ENCODE peak calls at places on chromosome 5, in four cellular contexts. One of them, this sample, is unnamed.

GRCh38 chr5:125042243-125042887 is 295.9 kb upstream of the ZNF608 start:
- DNase-seq in hypothalamus: no peak
- DNase-seq in activated CD4-positive, CD25-positive, alpha-beta regulatory T cell: no peak
- DNase-seq in stimulated activated CD8-positive, alpha-beta memory T cell treated with anti-CD3 and anti-CD28 coated beads, Interleukin-12 subunit alpha, Interleukin-12 subunit beta, amount 100 ng/mL, for 1 hour: no peak
- DNase-seq in this sample: no peak

GRCh38 chr5:166992874-166993722 is 1298.3 kb upstream of the WWC1 start:
- DNase-seq in stimulated activated CD8-positive, alpha-beta memory T cell treated with anti-CD3 and anti-CD28 coated beads, Interleukin-12 subunit alpha, Interleukin-12 subunit beta, amount 100 ng/mL, for 1 hour: no peak
- DNase-seq in activated CD4-positive, CD25-positive, alpha-beta regulatory T cell: no peak
- DNase-seq in hypothalamus: no peak
- DNase-seq in this sample: no peak

GRCh38 chr5:118557103-118557805 is 431.1 kb downstream of the DTWD2 start:
- DNase-seq in stimulated activated CD8-positive, alpha-beta memory T cell treated with anti-CD3 and anti-CD28 coated beads, Interleukin-12 subunit alpha, Interleukin-12 subunit beta, amount 100 ng/mL, for 1 hour: no peak
- DNase-seq in hypothalamus: no peak
- DNase-seq in activated CD4-positive, CD25-positive, alpha-beta regulatory T cell: no peak
- DNase-seq in this sample: no peak

GRCh38 chr5:108523360-108523759 is 141.5 kb upstream of the FBXL17 start:
- DNase-seq in activated CD4-positive, CD25-positive, alpha-beta regulatory T cell: no peak
- DNase-seq in hypothalamus: no peak
- DNase-seq in stimulated activated CD8-positive, alpha-beta memory T cell treated with anti-CD3 and anti-CD28 coated beads, Interleukin-12 subunit alpha, Interleukin-12 subunit beta, amount 100 ng/mL, for 1 hour: no peak
- DNase-seq in this sample: no peak

GRCh38 chr5:174514983-174515394 is 209.4 kb upstream of the MSX2 start:
- DNase-seq in activated CD4-positive, CD25-positive, alpha-beta regulatory T cell: no peak
- DNase-seq in stimulated activated CD8-positive, alpha-beta memory T cell treated with anti-CD3 and anti-CD28 coated beads, Interleukin-12 subunit alpha, Interleukin-12 subunit beta, amount 100 ng/mL, for 1 hour: no peak
- DNase-seq in hypothalamus: peak
- DNase-seq in this sample: no peak

GRCh38 chr5:100901851-100902341 is 1.2 kb downstream of the ST8SIA4 start:
- DNase-seq in stimulated activated CD8-positive, alpha-beta memory T cell treated with anti-CD3 and anti-CD28 coated beads, Interleukin-12 subunit alpha, Interleukin-12 subunit beta, amount 100 ng/mL, for 1 hour: peak
- DNase-seq in activated CD4-positive, CD25-positive, alpha-beta regulatory T cell: no peak
- DNase-seq in hypothalamus: peak
- DNase-seq in this sample: no peak

GRCh38 chr5:168984135-168984675 is 316.7 kb downstream of the SLIT3 start:
- DNase-seq in hypothalamus: no peak
- DNase-seq in stimulated activated CD8-positive, alpha-beta memory T cell treated with anti-CD3 and anti-CD28 coated beads, Interleukin-12 subunit alpha, Interleukin-12 subunit beta, amount 100 ng/mL, for 1 hour: no peak
- DNase-seq in activated CD4-positive, CD25-positive, alpha-beta regulatory T cell: no peak
- DNase-seq in this sample: no peak

GRCh38 chr5:6632324-6632930 is 417 bp downstream of the NSUN2 start:
- DNase-seq in hypothalamus: no peak
- DNase-seq in stimulated activated CD8-positive, alpha-beta memory T cell treated with anti-CD3 and anti-CD28 coated beads, Interleukin-12 subunit alpha, Interleukin-12 subunit beta, amount 100 ng/mL, for 1 hour: peak
- DNase-seq in activated CD4-positive, CD25-positive, alpha-beta regulatory T cell: no peak
- DNase-seq in this sample: no peak

GRCh38 chr5:163033656-163034055 is 403.7 kb upstream of the CCNG1 start:
- DNase-seq in activated CD4-positive, CD25-positive, alpha-beta regulatory T cell: no peak
- DNase-seq in hypothalamus: no peak
- DNase-seq in stimulated activated CD8-positive, alpha-beta memory T cell treated with anti-CD3 and anti-CD28 coated beads, Interleukin-12 subunit alpha, Interleukin-12 subunit beta, amount 100 ng/mL, for 1 hour: no peak
- DNase-seq in this sample: no peak

GRCh38 chr5:8522635-8523034 is 653.7 kb downstream of the MTRR start:
- DNase-seq in hypothalamus: no peak
- DNase-seq in stimulated activated CD8-positive, alpha-beta memory T cell treated with anti-CD3 and anti-CD28 coated beads, Interleukin-12 subunit alpha, Interleukin-12 subunit beta, amount 100 ng/mL, for 1 hour: no peak
- DNase-seq in activated CD4-positive, CD25-positive, alpha-beta regulatory T cell: no peak
- DNase-seq in this sample: no peak

GRCh38 chr5:54259090-54259489 is 51.3 kb downstream of the ARL15 start:
- DNase-seq in activated CD4-positive, CD25-positive, alpha-beta regulatory T cell: no peak
- DNase-seq in stimulated activated CD8-positive, alpha-beta memory T cell treated with anti-CD3 and anti-CD28 coated beads, Interleukin-12 subunit alpha, Interleukin-12 subunit beta, amount 100 ng/mL, for 1 hour: no peak
- DNase-seq in hypothalamus: no peak
- DNase-seq in this sample: no peak

GRCh38 chr5:132458226-132458560 is 32.4 kb downstream of the IRF1 start:
- DNase-seq in hypothalamus: no peak
- DNase-seq in activated CD4-positive, CD25-positive, alpha-beta regulatory T cell: no peak
- DNase-seq in stimulated activated CD8-positive, alpha-beta memory T cell treated with anti-CD3 and anti-CD28 coated beads, Interleukin-12 subunit alpha, Interleukin-12 subunit beta, amount 100 ng/mL, for 1 hour: no peak
- DNase-seq in this sample: no peak

GRCh38 chr5:115472601-115473000 is 72.0 kb downstream of the FEM1C start:
- DNase-seq in activated CD4-positive, CD25-positive, alpha-beta regulatory T cell: no peak
- DNase-seq in stimulated activated CD8-positive, alpha-beta memory T cell treated with anti-CD3 and anti-CD28 coated beads, Interleukin-12 subunit alpha, Interleukin-12 subunit beta, amount 100 ng/mL, for 1 hour: no peak
- DNase-seq in hypothalamus: no peak
- DNase-seq in this sample: no peak

GRCh38 chr5:74643160-74643562 is 2.6 kb upstream of the ENC1 start:
- DNase-seq in activated CD4-positive, CD25-positive, alpha-beta regulatory T cell: no peak
- DNase-seq in stimulated activated CD8-positive, alpha-beta memory T cell treated with anti-CD3 and anti-CD28 coated beads, Interleukin-12 subunit alpha, Interleukin-12 subunit beta, amount 100 ng/mL, for 1 hour: no peak
- DNase-seq in hypothalamus: no peak
- DNase-seq in this sample: no peak

GRCh38 chr5:32444946-32445758 is 612 bp upstream of the ZFR start:
- DNase-seq in stimulated activated CD8-positive, alpha-beta memory T cell treated with anti-CD3 and anti-CD28 coated beads, Interleukin-12 subunit alpha, Interleukin-12 subunit beta, amount 100 ng/mL, for 1 hour: no peak
- DNase-seq in hypothalamus: no peak
- DNase-seq in activated CD4-positive, CD25-positive, alpha-beta regulatory T cell: no peak
- DNase-seq in this sample: peak

GRCh38 chr5:65013141-65013540 is 244.4 kb downstream of the CWC27 start:
- DNase-seq in stimulated activated CD8-positive, alpha-beta memory T cell treated with anti-CD3 and anti-CD28 coated beads, Interleukin-12 subunit alpha, Interleukin-12 subunit beta, amount 100 ng/mL, for 1 hour: no peak
- DNase-seq in hypothalamus: no peak
- DNase-seq in activated CD4-positive, CD25-positive, alpha-beta regulatory T cell: no peak
- DNase-seq in this sample: no peak

GRCh38 chr5:168023190-168023589 is 268.3 kb upstream of the WWC1 start:
- DNase-seq in activated CD4-positive, CD25-positive, alpha-beta regulatory T cell: no peak
- DNase-seq in hypothalamus: peak
- DNase-seq in stimulated activated CD8-positive, alpha-beta memory T cell treated with anti-CD3 and anti-CD28 coated beads, Interleukin-12 subunit alpha, Interleukin-12 subunit beta, amount 100 ng/mL, for 1 hour: no peak
- DNase-seq in this sample: peak

GRCh38 chr5:119370521-119370920 is 14.7 kb downstream of the TNFAIP8 start:
- DNase-seq in stimulated activated CD8-positive, alpha-beta memory T cell treated with anti-CD3 and anti-CD28 coated beads, Interleukin-12 subunit alpha, Interleukin-12 subunit beta, amount 100 ng/mL, for 1 hour: no peak
- DNase-seq in activated CD4-positive, CD25-positive, alpha-beta regulatory T cell: no peak
- DNase-seq in hypothalamus: no peak
- DNase-seq in this sample: no peak

GRCh38 chr5:83714780-83715179 is 5.9 kb downstream of the HAPLN1 start:
- DNase-seq in stimulated activated CD8-positive, alpha-beta memory T cell treated with anti-CD3 and anti-CD28 coated beads, Interleukin-12 subunit alpha, Interleukin-12 subunit beta, amount 100 ng/mL, for 1 hour: no peak
- DNase-seq in activated CD4-positive, CD25-positive, alpha-beta regulatory T cell: no peak
- DNase-seq in hypothalamus: no peak
- DNase-seq in this sample: no peak

GRCh38 chr5:146107901-146108300 is 2.5 kb upstream of the PLAC8L1 start:
- DNase-seq in stimulated activated CD8-positive, alpha-beta memory T cell treated with anti-CD3 and anti-CD28 coated beads, Interleukin-12 subunit alpha, Interleukin-12 subunit beta, amount 100 ng/mL, for 1 hour: no peak
- DNase-seq in hypothalamus: no peak
- DNase-seq in activated CD4-positive, CD25-positive, alpha-beta regulatory T cell: no peak
- DNase-seq in this sample: no peak

GRCh38 chr5:150144211-150144801 is 11.3 kb downstream of the PDGFRB start:
- DNase-seq in hypothalamus: no peak
- DNase-seq in stimulated activated CD8-positive, alpha-beta memory T cell treated with anti-CD3 and anti-CD28 coated beads, Interleukin-12 subunit alpha, Interleukin-12 subunit beta, amount 100 ng/mL, for 1 hour: no peak
- DNase-seq in activated CD4-positive, CD25-positive, alpha-beta regulatory T cell: no peak
- DNase-seq in this sample: peak

GRCh38 chr5:111748304-111748763 is 8.7 kb downstream of the NREP start:
- DNase-seq in stimulated activated CD8-positive, alpha-beta memory T cell treated with anti-CD3 and anti-CD28 coated beads, Interleukin-12 subunit alpha, Interleukin-12 subunit beta, amount 100 ng/mL, for 1 hour: no peak
- DNase-seq in hypothalamus: no peak
- DNase-seq in activated CD4-positive, CD25-positive, alpha-beta regulatory T cell: no peak
- DNase-seq in this sample: no peak

GRCh38 chr5:145925353-145925752 is 11.0 kb upstream of the SH3RF2 start:
- DNase-seq in stimulated activated CD8-positive, alpha-beta memory T cell treated with anti-CD3 and anti-CD28 coated beads, Interleukin-12 subunit alpha, Interleukin-12 subunit beta, amount 100 ng/mL, for 1 hour: no peak
- DNase-seq in activated CD4-positive, CD25-positive, alpha-beta regulatory T cell: no peak
- DNase-seq in hypothalamus: no peak
- DNase-seq in this sample: no peak

GRCh38 chr5:138178516-138179276 is at the start of the genes BRD8 and KIF20A:
- DNase-seq in stimulated activated CD8-positive, alpha-beta memory T cell treated with anti-CD3 and anti-CD28 coated beads, Interleukin-12 subunit alpha, Interleukin-12 subunit beta, amount 100 ng/mL, for 1 hour: peak
- DNase-seq in hypothalamus: peak
- DNase-seq in activated CD4-positive, CD25-positive, alpha-beta regulatory T cell: peak
- DNase-seq in this sample: peak

GRCh38 chr5:169554251-169554650 is 29.3 kb upstream of the SPDL1 start:
- DNase-seq in stimulated activated CD8-positive, alpha-beta memory T cell treated with anti-CD3 and anti-CD28 coated beads, Interleukin-12 subunit alpha, Interleukin-12 subunit beta, amount 100 ng/mL, for 1 hour: no peak
- DNase-seq in hypothalamus: no peak
- DNase-seq in activated CD4-positive, CD25-positive, alpha-beta regulatory T cell: no peak
- DNase-seq in this sample: no peak

GRCh38 chr5:137366526-137366925 is 132.6 kb downstream of the SPOCK1 start:
- DNase-seq in hypothalamus: no peak
- DNase-seq in activated CD4-positive, CD25-positive, alpha-beta regulatory T cell: no peak
- DNase-seq in stimulated activated CD8-positive, alpha-beta memory T cell treated with anti-CD3 and anti-CD28 coated beads, Interleukin-12 subunit alpha, Interleukin-12 subunit beta, amount 100 ng/mL, for 1 hour: no peak
- DNase-seq in this sample: no peak

GRCh38 chr5:761854-762685 is 22.5 kb downstream of the ZDHHC11B start:
- DNase-seq in stimulated activated CD8-positive, alpha-beta memory T cell treated with anti-CD3 and anti-CD28 coated beads, Interleukin-12 subunit alpha, Interleukin-12 subunit beta, amount 100 ng/mL, for 1 hour: no peak
- DNase-seq in hypothalamus: no peak
- DNase-seq in activated CD4-positive, CD25-positive, alpha-beta regulatory T cell: no peak
- DNase-seq in this sample: peak

GRCh38 chr5:129101794-129102193 is 7.2 kb downstream of the ISOC1 start:
- DNase-seq in hypothalamus: no peak
- DNase-seq in activated CD4-positive, CD25-positive, alpha-beta regulatory T cell: no peak
- DNase-seq in stimulated activated CD8-positive, alpha-beta memory T cell treated with anti-CD3 and anti-CD28 coated beads, Interleukin-12 subunit alpha, Interleukin-12 subunit beta, amount 100 ng/mL, for 1 hour: no peak
- DNase-seq in this sample: no peak

GRCh38 chr5:172636279-172637050 is 4.6 kb upstream of the NEURL1B start:
- DNase-seq in activated CD4-positive, CD25-positive, alpha-beta regulatory T cell: no peak
- DNase-seq in hypothalamus: no peak
- DNase-seq in stimulated activated CD8-positive, alpha-beta memory T cell treated with anti-CD3 and anti-CD28 coated beads, Interleukin-12 subunit alpha, Interleukin-12 subunit beta, amount 100 ng/mL, for 1 hour: no peak
- DNase-seq in this sample: no peak

GRCh38 chr5:96565843-96566242 is 96.3 kb upstream of the CAST start:
- DNase-seq in hypothalamus: no peak
- DNase-seq in activated CD4-positive, CD25-positive, alpha-beta regulatory T cell: no peak
- DNase-seq in stimulated activated CD8-positive, alpha-beta memory T cell treated with anti-CD3 and anti-CD28 coated beads, Interleukin-12 subunit alpha, Interleukin-12 subunit beta, amount 100 ng/mL, for 1 hour: no peak
- DNase-seq in this sample: peak

GRCh38 chr5:85893996-85894395 is 723.7 kb upstream of the COX7C start:
- DNase-seq in stimulated activated CD8-positive, alpha-beta memory T cell treated with anti-CD3 and anti-CD28 coated beads, Interleukin-12 subunit alpha, Interleukin-12 subunit beta, amount 100 ng/mL, for 1 hour: no peak
- DNase-seq in hypothalamus: no peak
- DNase-seq in activated CD4-positive, CD25-positive, alpha-beta regulatory T cell: no peak
- DNase-seq in this sample: no peak

GRCh38 chr5:173494446-173494845 is 122.0 kb downstream of the BOD1 start:
- DNase-seq in stimulated activated CD8-positive, alpha-beta memory T cell treated with anti-CD3 and anti-CD28 coated beads, Interleukin-12 subunit alpha, Interleukin-12 subunit beta, amount 100 ng/mL, for 1 hour: no peak
- DNase-seq in activated CD4-positive, CD25-positive, alpha-beta regulatory T cell: no peak
- DNase-seq in hypothalamus: no peak
- DNase-seq in this sample: no peak

GRCh38 chr5:30752015-30752414 is 441.5 kb upstream of the CDH6 start:
- DNase-seq in hypothalamus: no peak
- DNase-seq in activated CD4-positive, CD25-positive, alpha-beta regulatory T cell: no peak
- DNase-seq in stimulated activated CD8-positive, alpha-beta memory T cell treated with anti-CD3 and anti-CD28 coated beads, Interleukin-12 subunit alpha, Interleukin-12 subunit beta, amount 100 ng/mL, for 1 hour: no peak
- DNase-seq in this sample: no peak

GRCh38 chr5:95759634-95760033 is 28.5 kb downstream of the RHOBTB3 start:
- DNase-seq in stimulated activated CD8-positive, alpha-beta memory T cell treated with anti-CD3 and anti-CD28 coated beads, Interleukin-12 subunit alpha, Interleukin-12 subunit beta, amount 100 ng/mL, for 1 hour: no peak
- DNase-seq in hypothalamus: no peak
- DNase-seq in activated CD4-positive, CD25-positive, alpha-beta regulatory T cell: no peak
- DNase-seq in this sample: no peak

GRCh38 chr5:137264573-137264972 is 234.6 kb downstream of the SPOCK1 start:
- DNase-seq in stimulated activated CD8-positive, alpha-beta memory T cell treated with anti-CD3 and anti-CD28 coated beads, Interleukin-12 subunit alpha, Interleukin-12 subunit beta, amount 100 ng/mL, for 1 hour: no peak
- DNase-seq in hypothalamus: no peak
- DNase-seq in activated CD4-positive, CD25-positive, alpha-beta regulatory T cell: no peak
- DNase-seq in this sample: no peak

GRCh38 chr5:64417390-64417789 is 88.4 kb upstream of the RGS7BP start:
- DNase-seq in activated CD4-positive, CD25-positive, alpha-beta regulatory T cell: no peak
- DNase-seq in hypothalamus: no peak
- DNase-seq in stimulated activated CD8-positive, alpha-beta memory T cell treated with anti-CD3 and anti-CD28 coated beads, Interleukin-12 subunit alpha, Interleukin-12 subunit beta, amount 100 ng/mL, for 1 hour: no peak
- DNase-seq in this sample: no peak

GRCh38 chr5:15691536-15691935 is 191.6 kb downstream of the FBXL7 start:
- DNase-seq in activated CD4-positive, CD25-positive, alpha-beta regulatory T cell: no peak
- DNase-seq in stimulated activated CD8-positive, alpha-beta memory T cell treated with anti-CD3 and anti-CD28 coated beads, Interleukin-12 subunit alpha, Interleukin-12 subunit beta, amount 100 ng/mL, for 1 hour: no peak
- DNase-seq in hypothalamus: no peak
- DNase-seq in this sample: no peak

This sample was measured in frontal cortex.